ENCODE peak calls at places on chromosome 19, in seven cellular contexts. C is naive thymus-derived CD4-positive, alpha-beta T cell; K is MM.1S; O is right cardiac atrium; S is psoas muscle; W is uterus; Q is heart right ventricle. G is an unnamed sample. For H3K27me3 and H3K4me1, the result is how much of the 10 kb centered on the place peaks cover.

GRCh38 chr19:21432590-21432989 is 35.7 kb downstream of the ZNF493 start:
- DNase-seq in C (no peak), Q (no peak), K (no peak), S (no peak), W (no peak), O (no peak), G (no peak)

GRCh38 chr19:43446746-43447489 is 18.5 kb downstream of the LYPD3 start:
- DNase-seq in W (peak), C (peak), O (peak), K (peak), S (peak), Q (peak), G (no peak)

GRCh38 chr19:4849019-4849418 is 17.5 kb upstream of the TICAM1 start:
- DNase-seq in O (no peak), Q (no peak), S (no peak), W (no peak), K (no peak), C (no peak), G (no peak)

GRCh38 chr19:34171539-34171876 is 796 bp upstream of the LSM14A start:
- DNase-seq in S (no peak), C (no peak), K (no peak), W (no peak), Q (no peak), O (no peak), G (no peak)

GRCh38 chr19:16022681-16023557 is 53.4 kb upstream of the TPM4 start:
- DNase-seq in S (no peak), W (no peak), O (no peak), K (no peak), Q (no peak), C (no peak), G (no peak)

GRCh38 chr19:10069046-10069445 is 17.1 kb upstream of the SHFL start:
- DNase-seq in C (no peak), S (no peak), W (no peak), K (no peak), Q (no peak), O (no peak), G (no peak)

GRCh38 chr19:47848871-47849473 is 10.1 kb upstream of the TPRX2 start:
- DNase-seq in Q (no peak), W (no peak), C (no peak), O (no peak), S (no peak), K (no peak), G (no peak)

GRCh38 chr19:45137179-45137761 is 23.5 kb downstream of the NKPD1 start:
- DNase-seq in K (peak), W (no peak), Q (peak), O (peak), S (no peak), C (no peak), G (no peak)

GRCh38 chr19:53037101-53038097 is 7.1 kb upstream of the ERVV-2 start:
- DNase-seq in O (peak), Q (peak), K (no peak), C (no peak), W (no peak), S (no peak), G (no peak)

GRCh38 chr19:1243768-1244692 is 2.5 kb downstream of the ATP5F1D start:
- DNase-seq in C (peak), S (peak), K (peak), O (peak), Q (peak), W (peak), G (no peak)

GRCh38 chr19:16001481-16002312 is 52.9 kb downstream of the OR10H4 start:
- DNase-seq in O (no peak), C (peak), S (no peak), W (peak), Q (no peak), K (peak), G (no peak)

GRCh38 chr19:45153339-45154063 is 7.3 kb downstream of the NKPD1 start:
- DNase-seq in C (no peak), K (no peak), S (peak), W (peak), Q (peak), O (peak), G (no peak)

GRCh38 chr19:37779139-37780035 is at the start of gene ZNF573:
- DNase-seq in Q (peak), C (peak), S (peak), W (peak), O (peak), K (peak), G (peak)

GRCh38 chr19:35246466-35247096 is 2.2 kb upstream of the LSR start:
- DNase-seq in Q (no peak), S (no peak), K (no peak), W (no peak), C (no peak), O (no peak), G (no peak)

GRCh38 chr19:58569943-58570670 is 3.0 kb downstream of the MZF1 start:
- DNase-seq in Q (no peak), S (peak), K (no peak), W (peak), O (peak), C (no peak), G (no peak)

GRCh38 chr19:27652796-27653195 is 1560.2 kb downstream of the UQCRFS1 start:
- DNase-seq in O (no peak), K (no peak), C (no peak), Q (no peak), S (no peak), W (no peak), G (no peak)

GRCh38 chr19:11035441-11036377 is 53.6 kb upstream of the LDLR start:
- DNase-seq in C (peak), K (peak), O (peak), Q (peak), W (peak), S (peak), G (peak)

GRCh38 chr19:46513461-46514236 is 18.0 kb upstream of the PNMA8B start:
- DNase-seq in S (peak), Q (peak), O (peak), K (no peak), W (peak), C (peak), G (no peak)

GRCh38 chr19:33804021-33804799 is 7.5 kb downstream of the KCTD15 start:
- DNase-seq in Q (peak), S (peak), W (peak), O (peak), K (no peak), C (no peak), G (no peak)

GRCh38 chr19:41192574-41193419 is at the start of gene CYP2S1:
- DNase-seq in Q (no peak), O (no peak), S (no peak), K (no peak), W (no peak), C (no peak), G (no peak)

GRCh38 chr19:7191946-7192691 is 102.1 kb downstream of the INSR start:
- DNase-seq in Q (no peak), K (peak), W (no peak), S (no peak), O (no peak), C (peak), G (no peak)

GRCh38 chr19:31955884-31956283 is 389.5 kb upstream of the ZNF507 start:
- DNase-seq in O (no peak), S (no peak), Q (no peak), K (no peak), W (no peak), C (no peak), G (no peak)

GRCh38 chr19:6887326-6887725 is at the start of gene ADGRE1:
- DNase-seq in Q (no peak), O (no peak), S (no peak), W (no peak), C (no peak), K (no peak), G (no peak)

GRCh38 chr19:14533450-14533849 is 4.1 kb downstream of the TECR start:
- DNase-seq in O (no peak), C (no peak), Q (no peak), S (no peak), W (no peak), K (no peak), G (no peak)

GRCh38 chr19:50759886-50760285 is 10.4 kb upstream of the GPR32 start:
- DNase-seq in O (no peak), S (no peak), Q (no peak), K (peak), W (no peak), C (no peak), G (no peak)

GRCh38 chr19:36008336-36008978 is at the start of gene SYNE4:
- DNase-seq in K (no peak), O (no peak), W (no peak), Q (no peak), C (no peak), S (no peak), G (no peak)

GRCh38 chr19:33438016-33438671 is 64.6 kb downstream of the CEBPG start:
- DNase-seq in K (no peak), W (no peak), Q (peak), C (no peak), O (peak), S (no peak), G (no peak)

GRCh38 chr19:1206733-1207301 is 1.2 kb downstream of the STK11 start:
- DNase-seq in K (peak), S (no peak), Q (no peak), W (no peak), O (peak), C (no peak), G (no peak)

GRCh38 chr19:51111606-51112005 is 3.4 kb upstream of the CTU1 start:
- DNase-seq in K (no peak), Q (no peak), O (no peak), C (no peak), S (no peak), W (no peak), G (no peak)

GRCh38 chr19:19468424-19469050 is 46.8 kb downstream of the TSSK6 start:
- DNase-seq in S (no peak), K (no peak), O (no peak), Q (no peak), W (no peak), C (no peak), G (no peak)

GRCh38 chr19:35022460-35022859 is 7.8 kb upstream of the SCN1B start:
- DNase-seq in C (no peak), K (no peak), Q (no peak), W (no peak), S (no peak), O (no peak), G (no peak)

GRCh38 chr19:7815325-7815724 is 14.7 kb upstream of the EVI5L start:
- DNase-seq in Q (no peak), S (no peak), C (no peak), O (no peak), K (no peak), W (no peak), G (no peak)

DNA sequence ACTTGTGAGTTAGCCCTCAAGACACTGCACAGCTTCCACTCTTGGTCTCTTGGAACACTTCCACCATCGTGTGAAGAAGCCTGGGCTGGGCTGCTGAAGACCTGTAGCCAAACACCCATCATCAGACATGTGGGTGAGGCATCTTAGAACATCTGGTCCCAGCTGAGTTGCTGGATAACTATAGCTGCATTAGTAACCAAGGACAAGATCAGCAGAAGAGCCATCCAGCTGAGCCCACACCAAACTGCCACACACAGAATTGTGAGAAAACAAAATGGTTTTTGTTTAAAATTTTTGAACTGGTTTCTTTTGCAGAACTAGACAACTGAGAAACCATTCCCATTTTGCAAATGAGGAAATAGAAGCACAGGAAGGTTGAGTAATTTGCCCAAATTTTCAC is 56.2 kb downstream of the CCNE1 start:
- DNase-seq in S (no peak), C (no peak), O (no peak), W (no peak), K (no peak), Q (no peak), G (no peak)
- H3K27me3 ChIP-seq in S (under half), C (under half), O (under half), W (under half), K (half or more), Q (under half), G (under half)

DNA sequence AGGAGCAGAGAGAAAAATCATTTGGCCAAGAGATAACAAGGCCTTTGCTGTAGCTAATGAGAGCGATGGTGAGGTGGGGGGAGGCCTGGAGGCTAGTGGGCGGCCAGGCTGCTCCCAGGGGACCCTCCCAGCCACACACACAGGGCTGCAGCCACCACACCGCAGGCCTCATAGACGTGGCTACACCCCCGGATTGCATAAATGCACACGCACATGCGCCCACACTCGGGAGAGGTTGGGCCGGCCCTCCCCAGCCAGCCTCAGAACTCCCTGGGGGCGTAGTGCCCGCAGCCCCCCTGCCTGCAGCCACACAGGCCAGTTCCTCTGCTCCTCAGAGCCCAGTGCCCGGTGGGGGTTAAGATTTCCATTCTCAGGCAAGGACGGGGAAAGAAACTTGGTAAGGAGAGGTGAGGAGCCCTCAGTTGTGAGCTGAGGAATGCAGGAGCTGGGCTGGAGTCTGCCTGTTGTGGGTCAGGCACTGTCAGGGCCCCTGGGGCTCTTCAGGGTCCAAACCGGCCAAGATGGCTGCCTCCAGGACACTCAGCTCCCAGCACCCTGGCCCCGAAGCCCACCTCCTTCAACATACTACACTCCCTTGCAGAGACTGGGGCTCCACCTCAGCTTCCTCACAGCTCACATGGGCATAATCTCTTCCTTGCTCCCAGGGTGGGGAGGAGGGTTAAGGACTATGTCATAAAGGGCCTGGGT is 8.0 kb downstream of the PTH2 start:
- DNase-seq in K (no peak), Q (no peak), O (no peak), S (no peak), C (no peak), W (no peak), G (no peak)
- H3K4me1 ChIP-seq in K (under half), Q (under half), O (under half), S (under half), C (under half), W (under half), G (under half)

GRCh38 chr19:2604747-2605329 is 97.7 kb downstream of the GNG7 start:
- DNase-seq in S (no peak), K (no peak), C (no peak), O (no peak), Q (no peak), W (no peak), G (no peak)

GRCh38 chr19:2600914-2601870 is 101.3 kb downstream of the GNG7 start:
- DNase-seq in C (no peak), K (no peak), S (no peak), O (no peak), Q (no peak), W (no peak), G (no peak)

GRCh38 chr19:2603320-2603719 is 99.2 kb downstream of the GNG7 start:
- DNase-seq in W (peak), S (peak), Q (peak), K (no peak), O (peak), C (no peak), G (no peak)

GRCh38 chr19:2607712-2608601 is 94.5 kb downstream of the GNG7 start:
- DNase-seq in S (no peak), C (peak), O (no peak), K (peak), W (no peak), Q (no peak), G (no peak)

GRCh38 chr19:2602391-2603181 is 99.9 kb downstream of the GNG7 start:
- DNase-seq in O (peak), W (peak), K (no peak), S (peak), C (no peak), Q (peak), G (no peak)
- H3K4me3 ChIP-seq in O (no peak), W (peak), K (no peak), S (peak), C (no peak), Q (peak), G (peak)

DNA sequence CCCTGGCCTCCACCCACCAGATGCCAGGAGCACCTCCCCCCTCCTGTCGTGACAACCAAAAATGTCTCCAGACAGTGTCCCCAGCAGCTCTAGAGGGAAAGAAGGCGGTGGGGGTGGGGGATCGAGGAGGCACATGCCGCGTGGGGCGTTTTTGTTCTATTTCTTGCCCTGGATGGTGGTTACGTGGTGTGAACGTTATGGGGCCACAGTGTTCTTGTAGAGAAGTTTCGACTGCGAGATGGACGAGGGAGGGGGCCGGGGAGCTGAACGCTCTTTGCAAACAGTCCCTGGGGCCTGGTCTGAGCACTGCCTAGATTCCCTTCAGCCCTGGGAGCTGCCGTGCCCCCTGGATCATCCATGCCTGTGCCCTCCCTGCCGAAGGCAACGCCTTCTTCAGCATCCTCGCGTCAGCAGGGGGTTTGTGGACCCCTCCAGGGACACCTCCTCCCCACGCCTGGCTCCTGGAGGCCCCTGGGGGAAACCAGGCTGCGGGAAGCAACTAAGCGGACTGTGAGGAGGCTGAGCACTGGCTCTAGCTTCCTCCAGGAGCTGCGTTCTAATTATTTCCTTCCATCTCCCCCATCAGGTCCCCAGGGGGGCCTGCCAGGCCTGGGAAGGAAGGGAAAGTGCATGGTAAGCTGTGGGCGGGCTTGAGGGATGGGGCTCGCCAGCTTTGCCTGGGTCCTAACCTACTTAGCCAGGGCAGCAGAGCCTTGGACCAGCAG is 131.5 kb downstream of the IER2 start:
- DNase-seq in W (no peak), O (peak), Q (no peak), K (no peak), C (no peak), S (no peak), G (no peak)
- H3K27me3 ChIP-seq in W (under half), O (under half), Q (under half), K (half or more), C (under half), S (under half), G (under half)

DNA sequence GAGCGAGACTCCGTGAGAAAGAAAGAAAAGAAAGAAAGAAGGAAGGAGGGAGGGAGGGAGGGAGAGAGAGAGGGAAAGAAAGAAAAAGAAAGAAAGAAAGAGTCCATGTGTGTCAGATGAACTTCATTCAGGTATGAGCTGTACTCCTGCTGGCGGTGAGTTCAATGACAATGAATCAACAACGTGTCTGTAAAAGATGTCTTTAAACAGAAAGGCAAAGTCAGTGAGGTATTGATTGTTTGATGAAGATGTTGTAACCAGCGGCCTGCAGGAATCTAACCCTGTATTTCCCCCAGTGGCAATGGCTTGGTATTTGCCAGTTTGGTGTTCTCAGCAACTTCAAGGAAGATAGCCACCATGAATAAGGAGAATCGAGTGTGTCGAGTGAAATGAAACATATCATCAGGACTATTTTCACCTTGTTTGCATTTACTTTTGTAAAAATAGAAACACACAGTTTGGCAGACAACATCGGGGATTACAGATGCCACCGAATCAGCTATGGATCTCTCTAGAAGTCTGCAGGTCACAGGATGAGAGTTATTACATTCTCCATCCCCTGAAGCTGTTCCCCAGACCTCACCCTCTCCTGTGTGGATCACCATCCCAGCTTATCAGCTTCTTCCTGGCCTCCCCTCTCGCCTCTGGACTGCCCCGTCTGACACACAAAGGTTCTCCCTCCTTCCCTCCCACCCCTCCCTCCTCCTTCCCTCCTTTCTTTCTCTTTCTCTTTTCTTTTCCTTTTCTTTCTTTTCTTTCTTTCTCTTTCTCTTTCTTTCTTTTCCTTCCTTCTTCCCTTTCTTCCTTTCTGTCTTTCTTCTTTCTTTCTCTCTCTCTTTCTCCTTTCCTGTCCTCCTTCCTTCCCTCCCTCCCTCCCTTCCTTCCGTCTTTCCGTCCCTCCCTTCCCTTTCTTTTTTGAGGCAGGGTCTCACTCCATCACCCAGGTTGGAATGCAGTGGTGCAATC is 8.2 kb upstream of the SBK3 start:
- DNase-seq in Q (no peak), O (no peak), C (no peak), S (no peak), W (no peak), K (no peak), G (no peak)
- H3K4me1 ChIP-seq in Q (under half), O (under half), C (under half), S (half or more), W (under half), K (under half), G (under half)